ENCODE peak calls at places on chromosomes 3 and 15, in five cellular contexts. Z is NCI-H2081, A is astrocyte of the spinal cord, Y is A172, M is mucosa of gallbladder. J is an unnamed sample.

GRCh38 chr3:420584-420983 is 224.0 kb downstream of the CHL1 start:
- DNase-seq in Z (no peak), A (no peak), Y (no peak), M (no peak), J (no peak)

GRCh38 chr3:108130705-108131104 is 39.9 kb upstream of the CD47 start:
- DNase-seq in A (peak), M (no peak), Y (no peak), Z (no peak), J (peak)

GRCh38 chr3:61562042-61562809 is 855 bp downstream of the PTPRG start:
- DNase-seq in M (no peak), Y (no peak), A (peak), Z (no peak), J (no peak)

GRCh38 chr3:185365281-185366211 is 2.6 kb downstream of the MAP3K13 start:
- DNase-seq in Y (no peak), A (no peak), Z (no peak), M (peak), J (peak)

GRCh38 chr3:38730281-38730680 is 80.8 kb upstream of the SCN5A start:
- DNase-seq in Z (no peak), A (peak), M (no peak), Y (peak), J (peak)

GRCh38 chr3:5505163-5505562 is 317.7 kb downstream of the EDEM1 start:
- DNase-seq in Y (no peak), A (no peak), M (no peak), Z (no peak), J (no peak)

GRCh38 chr3:156643729-156644389 is 30.5 kb upstream of the TIPARP start:
- DNase-seq in Z (no peak), M (no peak), Y (no peak), A (peak), J (no peak)

GRCh38 chr3:113954091-113954685 is 6.4 kb downstream of the ZDHHC23 start:
- DNase-seq in A (no peak), Y (no peak), Z (no peak), M (no peak), J (no peak)

GRCh38 chr3:5389057-5389456 is 201.6 kb downstream of the EDEM1 start:
- DNase-seq in Z (no peak), A (no peak), M (peak), Y (peak), J (peak)

GRCh38 chr3:179168933-179169332 is 20.8 kb downstream of the PIK3CA start:
- DNase-seq in A (no peak), Y (no peak), Z (no peak), M (no peak), J (no peak)

GRCh38 chr15:99504823-99505551 is 60.8 kb upstream of the MEF2A start:
- DNase-seq in Z (no peak), M (no peak), Y (peak), A (peak), J (peak)

GRCh38 chr15:101127503-101128076 is 124.3 kb downstream of the CHSY1 start:
- DNase-seq in Z (peak), M (peak), A (peak), Y (peak), J (peak)

GRCh38 chr15:81312790-81313543 is 11.0 kb downstream of the STARD5 start:
- DNase-seq in A (peak), Y (peak), M (peak), Z (no peak), J (peak)

GRCh38 chr3:4069796-4070195 is 233.4 kb upstream of the SETMAR start:
- DNase-seq in A (no peak), M (no peak), Z (no peak), Y (no peak), J (no peak)

GRCh38 chr3:98540346-98540745 is 8.6 kb downstream of the GPR15 start:
- DNase-seq in A (no peak), Z (no peak), Y (no peak), M (no peak), J (no peak)

GRCh38 chr15:76431936-76432335 is 95.4 kb downstream of the ISL2 start:
- DNase-seq in Z (no peak), Y (no peak), A (peak), M (no peak), J (no peak)

GRCh38 chr15:75809986-75810750 is 33.1 kb upstream of the UBE2Q2 start:
- DNase-seq in Y (peak), A (peak), Z (peak), M (no peak), J (peak)

GRCh38 chr3:98565237-98565643 is 28.2 kb downstream of the CPOX start:
- DNase-seq in A (no peak), M (no peak), Z (no peak), Y (peak), J (no peak)

GRCh38 chr3:153830552-153830951 is 290.6 kb upstream of the ARHGEF26 start:
- DNase-seq in Z (no peak), A (no peak), M (no peak), Y (no peak), J (no peak)

GRCh38 chr3:115960799-115961198 is 337.5 kb downstream of the GAP43 start:
- DNase-seq in Y (no peak), Z (no peak), M (no peak), A (no peak), J (no peak)

GRCh38 chr3:52253314-52254260 is 8.0 kb downstream of the PPM1M start:
- DNase-seq in M (peak), A (no peak), Z (no peak), Y (no peak), J (peak)

GRCh38 chr3:133938770-133939495 is 43.3 kb upstream of the RAB6B start:
- DNase-seq in A (no peak), M (no peak), Z (no peak), Y (peak), J (peak)

GRCh38 chr3:154225536-154225935 is 98.8 kb downstream of the DHX36 start:
- DNase-seq in Z (no peak), Y (no peak), M (no peak), A (no peak), J (no peak)

GRCh38 chr3:39086066-39086657 is 21.3 kb downstream of the GORASP1 start:
- DNase-seq in M (no peak), A (no peak), Z (no peak), Y (no peak), J (no peak)

GRCh38 chr15:48603123-48603500 is 42.4 kb downstream of the FBN1 start:
- DNase-seq in M (no peak), Z (no peak), A (peak), Y (peak), J (peak)

GRCh38 chr3:64873400-64873799 is 185.6 kb upstream of the ADAMTS9 start:
- DNase-seq in Z (no peak), Y (peak), A (no peak), M (no peak), J (no peak)

GRCh38 chr3:124504332-124505059 is 225.8 kb upstream of the UMPS start:
- DNase-seq in Y (peak), M (no peak), Z (no peak), A (peak), J (peak)